ENCODE peak calls at places on chromosomes 12 and 14, in five cellular contexts. F is mesothelial cell of epicardium, Q is upper lobe of left lung, U is D721Med, M is fibroblast of mammary gland. K is an unnamed sample.

GRCh38 chr12:57476162-57476992 is 3.3 kb downstream of the ARHGAP9 start:
- DNase-seq in F (no peak), Q (peak), U (no peak), M (no peak), K (no peak)

GRCh38 chr12:100758083-100758482 is 36.5 kb upstream of the ANO4 start:
- DNase-seq in F (no peak), Q (no peak), U (no peak), M (no peak), K (no peak)

GRCh38 chr12:58916891-58917570 is 3.3 kb downstream of the LRIG3 start:
- DNase-seq in F (no peak), Q (no peak), U (no peak), M (peak), K (no peak)

GRCh38 chr12:81758421-81759214 is 532 bp downstream of the PPFIA2 start:
- DNase-seq in F (no peak), Q (no peak), U (peak), M (peak), K (peak)

GRCh38 chr14:52124791-52125661 is 56.2 kb upstream of the NID2 start:
- DNase-seq in F (no peak), Q (no peak), U (no peak), M (peak), K (no peak)

GRCh38 chr14:77653473-77653872 is 37.0 kb upstream of the SPTLC2 start:
- DNase-seq in F (no peak), Q (no peak), U (no peak), M (no peak), K (no peak)

GRCh38 chr12:123767613-123768012 is 5.5 kb downstream of the DNAH10 start:
- DNase-seq in F (no peak), Q (no peak), U (no peak), M (no peak), K (no peak)

GRCh38 chr14:92670967-92671366 is 77.5 kb downstream of the LGMN start:
- DNase-seq in F (no peak), Q (no peak), U (no peak), M (peak), K (no peak)

GRCh38 chr12:586318-587071 is 76.8 kb downstream of the NINJ2 start:
- DNase-seq in F (no peak), Q (peak), U (no peak), M (no peak), K (no peak)

GRCh38 chr14:74658535-74659130 is 46.6 kb upstream of the LTBP2 start:
- DNase-seq in F (no peak), Q (no peak), U (no peak), M (peak), K (no peak)

GRCh38 chr14:97458302-97459137 is 661.3 kb downstream of the VRK1 start:
- DNase-seq in F (no peak), Q (peak), U (no peak), M (no peak), K (no peak)

GRCh38 chr12:99043319-99043914 is 398.3 kb downstream of the APAF1 start:
- DNase-seq in F (peak), Q (peak), U (no peak), M (peak), K (peak)

GRCh38 chr14:91398707-91399106 is 18.9 kb downstream of the CCDC88C start:
- DNase-seq in F (no peak), Q (no peak), U (no peak), M (no peak), K (no peak)

GRCh38 chr12:113955109-113955970 is 10.8 kb downstream of the RBM19 start:
- DNase-seq in F (no peak), Q (no peak), U (no peak), M (peak), K (no peak)

GRCh38 chr12:106978035-106978800 is 8.7 kb downstream of the MTERF2 start:
- DNase-seq in F (no peak), Q (peak), U (no peak), M (peak), K (no peak)

GRCh38 chr12:116297224-116297834 is 19.8 kb upstream of the MED13L start:
- DNase-seq in F (no peak), Q (no peak), U (no peak), M (no peak), K (no peak)

GRCh38 chr12:21169878-21170472 is 39.0 kb downstream of the SLCO1B1 start:
- DNase-seq in F (no peak), Q (peak), U (no peak), M (peak), K (no peak)

GRCh38 chr14:69481815-69482568 is 2.5 kb upstream of the PLEKHD1 start:
- DNase-seq in F (no peak), Q (no peak), U (no peak), M (no peak), K (no peak)

GRCh38 chr12:113299619-113300237 is 35.2 kb downstream of the SLC8B1 start:
- DNase-seq in F (no peak), Q (peak), U (no peak), M (peak), K (no peak)

GRCh38 chr14:99015833-99016232 is 256.2 kb downstream of the BCL11B start:
- DNase-seq in F (no peak), Q (no peak), U (no peak), M (no peak), K (no peak)

GRCh38 chr12:80053048-80053790 is 46.1 kb upstream of the OTOGL start:
- DNase-seq in F (no peak), Q (peak), U (no peak), M (peak), K (no peak)

DNA sequence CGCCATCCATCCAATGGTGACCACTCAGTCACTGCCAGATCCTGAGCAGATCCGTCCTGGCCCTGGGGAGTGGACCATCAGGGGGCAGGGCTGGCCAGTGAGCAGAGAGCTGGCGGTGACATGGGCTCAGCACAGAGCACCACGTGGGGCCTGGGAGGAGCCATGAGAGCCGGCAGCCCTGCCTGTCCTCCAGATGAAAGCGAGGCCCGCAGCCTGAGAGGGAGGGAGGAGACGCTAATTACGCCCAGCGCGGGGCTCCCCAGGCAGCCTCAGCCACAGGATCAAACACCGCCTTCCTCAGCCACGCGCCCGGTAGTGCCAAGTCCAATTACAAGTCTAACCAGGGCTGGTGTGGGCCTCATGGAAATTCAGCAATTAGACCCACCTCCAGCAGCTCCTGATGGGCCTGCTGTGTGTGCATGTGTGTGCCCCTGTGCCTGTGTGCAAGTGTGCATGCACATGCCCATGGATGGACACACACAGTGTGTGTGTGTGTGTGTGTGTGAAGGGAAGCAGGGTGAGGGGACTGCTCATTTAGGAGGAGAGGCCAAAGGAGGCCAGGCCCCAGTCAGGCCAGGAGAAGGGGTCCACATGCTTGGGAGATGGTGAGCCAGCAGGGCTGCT is 68.0 kb downstream of the KIF26A start:
- DNase-seq in F (no peak), Q (no peak), U (no peak), M (no peak), K (no peak)
- TF ChIP-seq CTCF in F (no peak), Q (no peak), U (no peak), M (no peak), K (no peak)

GRCh38 chr14:61646366-61647101 is 48.8 kb upstream of the HIF1A start:
- DNase-seq in F (no peak), Q (no peak), U (no peak), M (peak), K (no peak)
- TF ChIP-seq CTCF in F (no peak), Q (no peak), U (no peak), M (no peak), K (no peak)

DNA sequence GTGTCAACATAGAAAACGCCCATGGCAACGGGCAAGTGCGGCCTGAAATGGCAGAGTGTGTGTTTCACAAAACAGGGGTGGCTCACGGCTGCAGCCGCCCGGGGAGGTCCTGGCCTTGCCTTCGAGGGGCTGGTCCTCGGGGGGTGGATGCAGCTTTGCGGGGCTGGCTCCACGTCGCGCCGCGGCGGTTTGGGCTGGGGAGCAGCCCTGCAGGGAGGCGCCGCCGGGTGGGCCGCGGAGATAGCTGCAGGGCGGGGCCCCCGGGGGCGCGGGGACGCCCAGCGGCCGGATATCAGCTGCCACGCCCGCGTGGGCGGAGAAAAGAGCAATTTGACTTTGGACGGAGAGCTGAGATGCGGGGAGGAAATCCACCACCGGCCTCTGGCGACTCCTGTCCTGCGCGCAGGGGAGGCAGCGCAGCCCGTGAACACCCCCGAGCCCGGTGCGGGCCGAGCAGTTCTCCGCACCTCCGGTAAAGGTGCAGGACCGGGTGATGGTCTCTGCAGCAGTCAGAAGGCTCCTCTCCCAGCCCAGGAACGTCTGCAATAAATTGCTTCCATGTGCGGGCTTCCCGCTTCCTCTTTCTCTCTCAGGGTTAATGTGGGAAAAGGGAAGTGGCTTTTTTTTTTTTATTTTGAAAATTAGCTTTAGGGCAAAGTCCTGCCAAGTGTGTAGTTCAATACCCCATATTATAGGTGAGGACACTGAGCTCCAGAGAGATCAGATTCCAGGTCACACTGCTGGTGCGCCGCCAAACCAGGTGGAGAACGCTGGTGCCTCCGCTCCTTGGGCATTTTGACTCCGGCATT is 110.5 kb downstream of the ARF6 start:
- DNase-seq in F (no peak), Q (peak), U (peak), M (peak), K (peak)
- TF ChIP-seq CTCF in F (no peak), Q (peak), U (no peak), M (no peak), K (peak)

GRCh38 chr12:6962285-6963015 is 8.0 kb downstream of the PHB2 start:
- DNase-seq in F (no peak), Q (peak), U (no peak), M (no peak), K (no peak)
- TF ChIP-seq CTCF in F (no peak), Q (no peak), U (no peak), M (no peak), K (peak)

DNA sequence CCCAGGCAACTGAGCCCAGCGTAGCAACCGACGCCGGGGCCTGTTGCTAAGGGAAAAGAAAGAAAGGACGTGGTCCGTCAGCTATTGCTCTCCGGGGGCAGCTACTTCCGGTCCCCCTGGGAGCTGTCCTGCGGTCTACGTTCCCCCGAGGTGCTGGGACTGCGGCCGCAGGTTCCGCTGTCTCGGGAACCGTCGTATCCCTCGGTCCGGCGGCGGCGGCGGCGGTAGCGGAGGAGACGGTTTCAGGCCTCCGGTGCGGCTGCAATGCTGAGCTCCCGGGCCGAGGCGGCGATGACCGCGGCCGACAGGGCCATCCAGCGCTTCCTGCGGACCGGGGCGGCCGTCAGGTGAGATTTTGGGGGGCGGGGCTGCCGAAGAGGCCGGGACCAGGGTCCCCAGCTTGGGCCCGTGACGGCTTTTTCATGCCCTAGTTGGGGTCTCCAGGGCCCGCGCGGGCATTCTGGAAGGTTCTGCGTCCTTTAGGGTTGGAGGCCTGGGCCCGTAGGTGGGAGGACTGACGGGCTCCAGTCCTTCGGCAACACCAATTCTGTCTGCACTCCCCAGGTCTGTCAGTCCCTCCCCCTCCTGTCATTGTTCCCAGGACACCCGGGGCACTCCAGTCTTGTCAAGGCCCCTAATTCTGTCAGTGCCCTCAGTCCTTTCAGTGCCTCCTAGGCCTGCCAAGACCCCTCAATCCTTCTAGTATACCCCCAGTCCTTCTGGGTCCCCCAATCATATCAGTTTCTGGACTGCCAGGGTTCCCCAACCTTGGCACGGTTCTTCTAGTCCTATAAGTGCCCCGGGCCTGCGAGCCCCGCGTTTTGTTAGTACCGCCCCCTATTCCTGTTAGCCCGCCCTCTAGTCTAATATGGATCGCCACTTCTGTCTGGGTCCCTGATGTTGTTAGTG is at the start of gene USP30:
- DNase-seq in F (peak), Q (peak), U (peak), M (peak), K (peak)
- TF ChIP-seq CTCF in F (no peak), Q (no peak), U (no peak), M (no peak), K (no peak)

K was measured in type B pancreatic cell.